ENCODE peak calls at places on chromosomes 4 and X, in ten cellular contexts. I is hypothalamus, D is A172, R is left ventricle myocardium inferior, V is NCI-H1417 treated with DMSO at 0.1 percent for 48 hours, H is hippocampal formation, S is AG08396, O is bronchial epithelial cell, U is anterior cingulate cortex, W is pons. M is an unnamed sample.

GRCh38 chr4:98741952-98742351 is 83.5 kb upstream of the TSPAN5 start:
- DNase-seq in O (no peak), R (no peak), U (no peak), D (no peak), S (no peak), V (no peak), H (no peak), W (no peak), I (no peak), M (no peak)

GRCh38 chr4:89752932-89753598 is 83.9 kb downstream of the SNCA start:
- DNase-seq in S (peak; percentile 14), D (peak; percentile 87), O (peak; percentile 32), U (no peak), V (no peak), R (no peak), I (no peak), H (peak; percentile 9), W (peak; percentile 68), M (peak; percentile 92)

GRCh38 chr4:13344216-13344615 is 139.9 kb downstream of the RAB28 start:
- DNase-seq in U (no peak), O (no peak), R (no peak), D (peak; percentile 5), V (no peak), I (no peak), S (no peak), W (no peak), H (no peak), M (no peak)

GRCh38 chr4:4781936-4782754 is 77.3 kb upstream of the MSX1 start:
- DNase-seq in D (no peak), W (no peak), H (no peak), V (no peak), I (no peak), O (peak; percentile 41), S (peak; percentile 56), R (no peak), U (no peak), M (peak; percentile 72)

GRCh38 chrX:8731579-8732395 is at the start of gene ANOS1:
- DNase-seq in O (no peak), V (no peak), I (peak; percentile 22), R (peak; percentile 71), S (peak; percentile 30), W (peak; percentile 46), H (peak; percentile 45), U (peak; percentile 57), D (peak; percentile 10), M (no peak)

GRCh38 chrX:72268601-72269365 is 8.3 kb downstream of the RPS4X start:
- DNase-seq in V (no peak), O (no peak), I (no peak), U (no peak), D (no peak), H (no peak), S (peak; percentile 64), R (no peak), W (peak; percentile 8), M (peak; percentile 92)

GRCh38 chrX:150165776-150166610 is 197.1 kb upstream of the MAMLD1 start:
- DNase-seq in S (no peak), D (no peak), I (no peak), H (no peak), V (no peak), W (no peak), R (no peak), U (no peak), O (no peak), M (no peak)

GRCh38 chr4:184396001-184396400 is 78.3 kb downstream of the IRF2 start:
- DNase-seq in U (no peak), R (no peak), I (no peak), W (no peak), H (no peak), V (no peak), O (no peak), D (no peak), S (no peak), M (no peak)

GRCh38 chrX:104315555-104315954 is 60.8 kb upstream of the ESX1 start:
- DNase-seq in S (peak; percentile 11), D (peak; percentile 47), U (no peak), H (no peak), R (no peak), V (no peak), I (no peak), O (peak; percentile 72), W (no peak), M (peak; percentile 69)

GRCh38 chrX:33128048-33128805 is 83.1 kb downstream of the DMD start:
- DNase-seq in V (peak; percentile 14), S (no peak), R (no peak), U (no peak), I (no peak), O (no peak), D (no peak), H (no peak), W (no peak), M (no peak)

GRCh38 chr4:24664956-24665355 is 80.6 kb upstream of the DHX15 start:
- DNase-seq in W (peak; percentile 99), D (no peak), O (no peak), I (peak; percentile 56), U (peak; percentile 16), H (peak; percentile 76), S (peak; percentile 47), R (no peak), V (no peak), M (peak; percentile 55)

GRCh38 chr4:67581208-67581857 is 22.8 kb downstream of the STAP1 start:
- DNase-seq in R (no peak), H (no peak), D (no peak), U (no peak), O (no peak), S (no peak), V (no peak), W (no peak), I (no peak), M (no peak)